ENCODE peak calls at places on chromosomes 5 and 9, in four cellular contexts. N is adrenal gland, Z is aorta, H is heart left ventricle. A is an unnamed sample. For H3K36me3 and H3K27me3, the result is how much of the 10 kb centered on the place peaks cover.

GRCh38 chr9:14320272-14321245 is 6.6 kb upstream of the NFIB start:
- DNase-seq in H (peak), N (no peak), Z (no peak), A (no peak)

GRCh38 chr9:121929893-121930875 is 162.9 kb downstream of the TTLL11 start:
- DNase-seq in H (no peak), N (no peak), Z (no peak), A (no peak)

GRCh38 chr9:105401651-105402050 is 46.2 kb upstream of the FSD1L start:
- DNase-seq in N (no peak), Z (no peak), H (no peak), A (no peak)

GRCh38 chr5:126961702-126962101 is 68.7 kb downstream of the MARCHF3 start:
- DNase-seq in H (no peak), N (no peak), Z (no peak), A (no peak)

GRCh38 chr9:137198051-137198747 is 2.3 kb downstream of the TPRN start:
- DNase-seq in H (no peak), Z (no peak), N (no peak), A (no peak)

GRCh38 chr5:101045689-101046088 is 142.6 kb upstream of the ST8SIA4 start:
- DNase-seq in Z (no peak), N (no peak), H (no peak), A (no peak)

GRCh38 chr5:3356016-3356415 is 239.6 kb upstream of the IRX1 start:
- DNase-seq in Z (no peak), H (no peak), N (no peak), A (peak)

GRCh38 chr5:85868070-85868469 is 749.7 kb upstream of the COX7C start:
- DNase-seq in H (no peak), Z (no peak), N (no peak), A (no peak)

GRCh38 chr9:20620658-20621552 is 1.4 kb downstream of the MLLT3 start:
- DNase-seq in Z (peak), H (peak), N (peak), A (peak)

GRCh38 chr9:125674981-125675973 is 31.7 kb downstream of the MAPKAP1 start:
- DNase-seq in Z (no peak), N (no peak), H (no peak), A (no peak)

GRCh38 chr9:91522496-91522895 is 98.9 kb upstream of the NFIL3 start:
- DNase-seq in N (no peak), Z (no peak), H (no peak), A (no peak)

GRCh38 chr5:997001-997474 is 11.6 kb upstream of the NKD2 start:
- DNase-seq in N (peak), H (peak), Z (peak), A (no peak)

GRCh38 chr9:101711330-101711941 is 27.0 kb downstream of the GRIN3A start:
- DNase-seq in N (no peak), Z (no peak), H (no peak), A (no peak)

GRCh38 chr5:172243302-172243701 is 40.3 kb downstream of the UBTD2 start:
- DNase-seq in H (no peak), Z (no peak), N (peak), A (no peak)

GRCh38 chr5:137155621-137156020 is 343.5 kb downstream of the SPOCK1 start:
- DNase-seq in H (no peak), N (no peak), Z (no peak), A (no peak)

GRCh38 chr5:105504-106080 is 13.6 kb downstream of the PLEKHG4B start:
- DNase-seq in Z (no peak), H (no peak), N (no peak), A (no peak)

GRCh38 chr5:126066795-126067321 is 356.4 kb upstream of the GRAMD2B start:
- DNase-seq in N (no peak), Z (no peak), H (no peak), A (no peak)

GRCh38 chr5:56852228-56853000 is 37.1 kb downstream of the MAP3K1 start:
- DNase-seq in Z (no peak), N (no peak), H (no peak), A (no peak)

GRCh38 chr5:96752341-96753016 is 55.3 kb downstream of the ERAP1 start:
- DNase-seq in N (peak), H (peak), Z (no peak), A (no peak)

GRCh38 chr5:156824800-156825199 is 25.3 kb upstream of the PPP1R2B start:
- DNase-seq in Z (no peak), H (no peak), N (peak), A (no peak)

GRCh38 chr9:123149067-123149466 is 115.6 kb downstream of the GPR21 start:
- DNase-seq in N (no peak), H (no peak), Z (no peak), A (no peak)

GRCh38 chr5:34555699-34556513 is 100.2 kb upstream of the RAI14 start:
- DNase-seq in H (no peak), N (no peak), Z (no peak), A (no peak)

DNA sequence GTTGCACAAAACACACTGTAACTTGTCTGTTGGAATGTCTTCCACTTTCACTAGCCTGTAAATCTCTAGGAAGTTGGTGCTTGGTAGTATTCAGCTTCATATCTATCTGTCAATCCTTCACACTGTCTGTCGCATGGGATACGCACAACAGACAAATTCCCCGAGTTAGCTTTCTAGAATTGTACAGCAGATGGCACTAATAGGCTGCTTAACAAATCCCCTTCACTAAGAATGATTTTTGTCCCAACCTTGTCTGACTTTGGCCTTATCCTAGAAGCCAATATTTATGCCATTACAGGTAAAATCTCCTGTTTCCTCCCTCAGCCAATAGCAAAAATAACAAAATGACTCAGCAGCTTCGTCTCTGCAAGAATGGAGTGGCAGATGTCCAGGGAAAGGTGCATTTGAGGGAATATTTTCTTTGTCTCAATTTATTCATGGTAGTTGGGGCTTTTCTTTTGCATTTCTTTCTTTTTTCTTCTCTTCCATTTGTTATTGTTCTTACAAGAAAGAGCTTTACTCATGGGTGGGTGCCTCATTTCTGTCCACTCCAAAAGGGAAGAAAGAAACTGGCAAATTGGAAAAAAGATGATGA is 3.1 kb downstream of the NUDT2 start:
- DNase-seq in H (no peak), N (no peak), Z (no peak), A (no peak)
- H3K4me3 ChIP-seq in H (no peak), N (no peak), Z (no peak), A (no peak)

GRCh38 chr5:79936644-79937216 is 54.3 kb downstream of the MTX3 start:
- DNase-seq in H (no peak), N (no peak), Z (no peak), A (no peak)
- H3K36me3 ChIP-seq in H (under half), N (under half), Z (under half), A (under half)

DNA sequence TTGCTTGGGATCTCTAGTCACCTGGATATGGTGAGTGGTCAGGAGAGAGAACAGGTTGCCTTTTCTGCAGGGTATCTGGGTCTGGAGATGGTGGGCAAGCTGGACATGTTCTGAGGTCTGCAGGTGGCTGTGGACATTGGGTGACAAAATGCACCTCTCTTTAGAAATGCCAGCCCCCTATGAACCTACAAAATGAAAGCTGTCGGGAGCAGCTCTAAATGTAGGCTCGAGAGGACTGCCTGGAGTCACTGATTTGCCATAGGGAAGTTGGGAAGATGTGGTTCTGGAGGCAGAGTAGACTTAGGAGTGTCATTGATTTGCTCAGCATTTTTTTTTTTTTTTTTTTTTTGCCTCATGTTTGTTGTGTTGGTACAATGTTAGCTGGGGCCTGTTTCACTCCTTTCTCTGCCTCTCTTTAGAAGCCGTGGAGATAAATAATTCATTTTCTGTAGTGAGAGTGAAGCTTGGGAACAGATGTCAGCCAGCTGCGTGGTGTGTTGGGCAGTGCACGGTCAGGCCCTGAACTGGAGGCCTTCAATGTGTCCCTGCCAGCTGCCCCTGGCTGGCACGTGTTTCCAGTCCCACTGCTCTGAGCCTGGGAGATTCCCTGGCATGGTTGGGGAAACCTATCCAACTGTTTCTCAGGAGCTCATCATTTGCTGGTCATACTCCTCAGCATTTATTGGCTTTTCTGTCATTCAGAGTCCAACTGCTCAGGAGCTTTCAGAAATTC is 5.4 kb downstream of the RGS3 start:
- DNase-seq in N (peak), H (peak), Z (no peak), A (no peak)
- H3K27me3 ChIP-seq in N (under half), H (under half), Z (under half), A (under half)

GRCh38 chr9:35790385-35791291 is 753 bp upstream of the NPR2 start:
- DNase-seq in H (peak), N (peak), Z (peak), A (peak)
- H3K4me3 ChIP-seq in H (peak), N (no peak), Z (peak), A (peak)

DNA sequence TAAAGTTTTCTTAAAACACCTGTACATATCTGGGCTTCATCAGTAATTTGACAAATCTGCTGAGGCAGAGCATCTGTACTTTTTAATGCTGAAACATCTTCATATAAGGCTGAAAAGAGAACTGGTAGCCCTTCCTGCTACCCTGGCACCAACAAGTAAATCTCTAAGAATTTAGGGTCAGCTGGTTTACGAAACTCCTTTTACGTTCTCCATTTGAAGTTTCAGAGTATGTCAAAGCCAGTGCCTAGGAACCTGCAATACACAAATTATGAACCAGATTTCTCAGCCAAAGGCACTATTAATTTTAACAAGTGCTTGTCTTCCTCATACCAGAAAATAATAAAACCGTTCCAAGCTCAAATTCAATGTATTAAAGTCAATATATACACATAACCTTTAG is 3.8 kb downstream of the ZFAND5 start:
- DNase-seq in H (no peak), Z (no peak), N (no peak), A (no peak)
- H3K36me3 ChIP-seq in H (under half), Z (under half), N (under half), A (half or more)

GRCh38 chr5:80034559-80034958 is 589 bp upstream of the THBS4 start:
- DNase-seq in N (no peak), Z (no peak), H (no peak), A (no peak)
- H3K27me3 ChIP-seq in N (half or more), Z (under half), H (under half), A (under half)

A was measured in tibial artery.